ENCODE peak calls at places on chromosomes 4 and X, in four cellular contexts. V is CD4-positive, CD25-positive, alpha-beta regulatory T cell; P is psoas muscle; Z is IMR-90. I is an unnamed sample.

GRCh38 chr4:104677122-104677521 is 182.4 kb upstream of the CXXC4 start:
- DNase-seq in V (no peak), P (no peak), Z (no peak), I (no peak)

GRCh38 chrX:68833855-68834331 is 5.1 kb downstream of the EFNB1 start:
- DNase-seq in V (no peak), Z (no peak), P (no peak), I (no peak)

GRCh38 chr4:80694178-80694577 is 336.3 kb upstream of the BMP3 start:
- DNase-seq in Z (no peak), V (no peak), P (no peak), I (no peak)

GRCh38 chr4:2286904-2287593 is 25.1 kb upstream of the MXD4 start:
- DNase-seq in Z (peak; percentile 4), P (no peak), V (no peak), I (no peak)

GRCh38 chr4:74499986-74500781 is 55.2 kb downstream of the AREG start:
- DNase-seq in V (no peak), Z (peak; percentile 38), P (no peak), I (no peak)

GRCh38 chr4:93751410-93751809 is 77.1 kb upstream of the ATOH1 start:
- DNase-seq in V (no peak), Z (no peak), P (no peak), I (no peak)

GRCh38 chrX:15493118-15494082 is at the start of gene PIR:
- DNase-seq in Z (peak; percentile 80), V (peak; percentile 59), P (peak; percentile 93), I (peak; percentile 25)

GRCh38 chrX:69016220-69016941 is 148.9 kb downstream of the PJA1 start:
- DNase-seq in V (no peak), P (no peak), Z (no peak), I (no peak)

GRCh38 chr4:109821186-109821585 is 5.6 kb downstream of the GAR1 start:
- DNase-seq in P (no peak), V (no peak), Z (no peak), I (no peak)

GRCh38 chr4:129230836-129231235 is 134.9 kb downstream of the C4orf33 start:
- DNase-seq in Z (no peak), V (no peak), P (no peak), I (no peak)

GRCh38 chr4:155007660-155008176 is 200.7 kb upstream of the NPY2R start:
- DNase-seq in P (no peak), Z (no peak), V (no peak), I (no peak)

GRCh38 chrX:111854778-111855490 is 21.0 kb upstream of the TRPC5OS start:
- DNase-seq in V (no peak), P (no peak), Z (peak; percentile 11), I (no peak)

GRCh38 chr4:82988323-82988832 is 22.2 kb downstream of the LIN54 start:
- DNase-seq in V (no peak), Z (peak; percentile 95), P (no peak), I (no peak)

GRCh38 chr4:183546376-183546775 is 41.5 kb downstream of the ING2 start:
- DNase-seq in P (no peak), Z (no peak), V (no peak), I (no peak)

GRCh38 chr4:86048426-86048825 is 311.4 kb downstream of the MAPK10 start:
- DNase-seq in P (no peak), V (no peak), Z (peak; percentile 40), I (no peak)

GRCh38 chr4:86044593-86044985 is 315.3 kb downstream of the MAPK10 start:
- DNase-seq in Z (no peak), V (no peak), P (no peak), I (no peak)

GRCh38 chr4:86038037-86038436 is 321.8 kb downstream of the MAPK10 start:
- DNase-seq in Z (no peak), V (no peak), P (no peak), I (no peak)

GRCh38 chr4:86043755-86044592 is 315.9 kb downstream of the MAPK10 start:
- DNase-seq in Z (peak; percentile 55), V (peak; percentile 34), P (no peak), I (peak; percentile 2)
- H3K4me3 ChIP-seq in Z (no peak overlapping the region), V (no peak overlapping the region), P (no peak overlapping the region), I (no peak overlapping the region)

DNA sequence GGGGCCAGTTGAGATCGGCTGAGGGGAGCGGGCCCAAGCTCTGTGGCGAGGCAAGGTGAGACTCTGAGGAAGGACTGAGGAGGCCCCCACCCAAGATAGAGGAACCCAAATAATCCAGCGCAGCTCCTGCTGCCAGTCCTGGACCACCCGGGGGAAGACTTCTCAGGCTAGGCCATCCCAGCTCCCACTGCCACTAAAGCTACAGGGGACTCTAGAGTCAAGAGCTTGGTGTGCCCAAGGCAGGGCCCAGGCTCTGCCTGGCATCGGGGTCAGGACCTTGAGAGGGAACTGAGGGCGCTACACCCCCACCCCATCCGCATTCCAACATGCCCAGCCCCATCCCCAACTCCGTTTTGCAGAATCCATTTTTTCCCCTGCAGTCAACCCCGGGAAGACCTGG is 8.6 kb downstream of the MAGEA4 start:
- DNase-seq in Z (no peak), P (no peak), V (no peak), I (no peak)
- H3K4me3 ChIP-seq in Z (no peak overlapping the region), P (no peak overlapping the region), V (no peak overlapping the region), I (no peak overlapping the region)

GRCh38 chrX:20829665-20830481 is 544.3 kb upstream of the CNKSR2 start:
- DNase-seq in P (no peak), Z (no peak), V (no peak), I (no peak)
- H3K4me3 ChIP-seq in P (no peak overlapping the region), Z (no peak overlapping the region), V (no peak overlapping the region), I (no peak overlapping the region)

GRCh38 chrX:65674351-65674893 is 7.0 kb downstream of the MSN start:
- DNase-seq in P (no peak), V (peak; percentile 63), Z (peak; percentile 31), I (no peak)
- H3K4me3 ChIP-seq in P (peak overlapping the region; percentile 13), V (peak overlapping the region; percentile 83), Z (no peak overlapping the region), I (peak overlapping the region; percentile 28)